ENCODE peak calls at places on chromosomes 13 and 19, in ten cellular contexts. One of them, this sample, is unnamed.

GRCh38 chr13:44698076-44698475 is 121.9 kb upstream of the TSC22D1 start:
- DNase-seq in gastrocnemius medialis: no peak
- DNase-seq in lung: no peak
- DNase-seq in AG04450: no peak
- DNase-seq in neuronal stem cell: peak
- DNase-seq in colonic mucosa: no peak
- DNase-seq in kidney: no peak
- DNase-seq in tibial nerve: no peak
- DNase-seq in aorta: no peak
- DNase-seq in MM.1S: no peak
- DNase-seq in this sample: peak

GRCh38 chr13:99617474-99618255 is 116.4 kb downstream of the TM9SF2 start:
- DNase-seq in gastrocnemius medialis: peak
- DNase-seq in lung: no peak
- DNase-seq in AG04450: no peak
- DNase-seq in neuronal stem cell: peak
- DNase-seq in colonic mucosa: peak
- DNase-seq in kidney: no peak
- DNase-seq in tibial nerve: peak
- DNase-seq in aorta: peak
- DNase-seq in MM.1S: no peak
- DNase-seq in this sample: no peak

GRCh38 chr13:90534617-90535340 is 812.7 kb upstream of the MIR17HG start:
- DNase-seq in gastrocnemius medialis: no peak
- DNase-seq in lung: no peak
- DNase-seq in AG04450: no peak
- DNase-seq in neuronal stem cell: no peak
- DNase-seq in colonic mucosa: no peak
- DNase-seq in kidney: no peak
- DNase-seq in tibial nerve: no peak
- DNase-seq in aorta: no peak
- DNase-seq in MM.1S: no peak
- DNase-seq in this sample: no peak

GRCh38 chr19:8451885-8452284 is 7.1 kb downstream of the HNRNPM start:
- DNase-seq in gastrocnemius medialis: no peak
- DNase-seq in lung: no peak
- DNase-seq in AG04450: no peak
- DNase-seq in neuronal stem cell: no peak
- DNase-seq in colonic mucosa: no peak
- DNase-seq in kidney: no peak
- DNase-seq in tibial nerve: no peak
- DNase-seq in aorta: peak
- DNase-seq in MM.1S: no peak
- DNase-seq in this sample: no peak

GRCh38 chr19:43444531-43445340 is 20.7 kb downstream of the LYPD3 start:
- DNase-seq in gastrocnemius medialis: no peak
- DNase-seq in lung: no peak
- DNase-seq in AG04450: no peak
- DNase-seq in neuronal stem cell: no peak
- DNase-seq in colonic mucosa: no peak
- DNase-seq in kidney: peak
- DNase-seq in tibial nerve: no peak
- DNase-seq in aorta: no peak
- DNase-seq in MM.1S: no peak
- DNase-seq in this sample: no peak

GRCh38 chr19:45477713-45478453 is 10.1 kb downstream of the FOSB start:
- DNase-seq in gastrocnemius medialis: no peak
- DNase-seq in lung: no peak
- DNase-seq in AG04450: no peak
- DNase-seq in neuronal stem cell: no peak
- DNase-seq in colonic mucosa: no peak
- DNase-seq in kidney: no peak
- DNase-seq in tibial nerve: no peak
- DNase-seq in aorta: no peak
- DNase-seq in MM.1S: no peak
- DNase-seq in this sample: no peak

GRCh38 chr19:47363758-47364529 is 14.8 kb downstream of the DHX34 start:
- DNase-seq in gastrocnemius medialis: no peak
- DNase-seq in lung: no peak
- DNase-seq in AG04450: no peak
- DNase-seq in neuronal stem cell: no peak
- DNase-seq in colonic mucosa: no peak
- DNase-seq in kidney: no peak
- DNase-seq in tibial nerve: no peak
- DNase-seq in aorta: no peak
- DNase-seq in MM.1S: no peak
- DNase-seq in this sample: no peak

GRCh38 chr13:38686635-38687245 is at the start of gene FREM2:
- DNase-seq in gastrocnemius medialis: peak
- DNase-seq in lung: peak
- DNase-seq in AG04450: no peak
- DNase-seq in neuronal stem cell: peak
- DNase-seq in colonic mucosa: peak
- DNase-seq in kidney: peak
- DNase-seq in tibial nerve: no peak
- DNase-seq in aorta: no peak
- DNase-seq in MM.1S: peak
- DNase-seq in this sample: no peak

DNA sequence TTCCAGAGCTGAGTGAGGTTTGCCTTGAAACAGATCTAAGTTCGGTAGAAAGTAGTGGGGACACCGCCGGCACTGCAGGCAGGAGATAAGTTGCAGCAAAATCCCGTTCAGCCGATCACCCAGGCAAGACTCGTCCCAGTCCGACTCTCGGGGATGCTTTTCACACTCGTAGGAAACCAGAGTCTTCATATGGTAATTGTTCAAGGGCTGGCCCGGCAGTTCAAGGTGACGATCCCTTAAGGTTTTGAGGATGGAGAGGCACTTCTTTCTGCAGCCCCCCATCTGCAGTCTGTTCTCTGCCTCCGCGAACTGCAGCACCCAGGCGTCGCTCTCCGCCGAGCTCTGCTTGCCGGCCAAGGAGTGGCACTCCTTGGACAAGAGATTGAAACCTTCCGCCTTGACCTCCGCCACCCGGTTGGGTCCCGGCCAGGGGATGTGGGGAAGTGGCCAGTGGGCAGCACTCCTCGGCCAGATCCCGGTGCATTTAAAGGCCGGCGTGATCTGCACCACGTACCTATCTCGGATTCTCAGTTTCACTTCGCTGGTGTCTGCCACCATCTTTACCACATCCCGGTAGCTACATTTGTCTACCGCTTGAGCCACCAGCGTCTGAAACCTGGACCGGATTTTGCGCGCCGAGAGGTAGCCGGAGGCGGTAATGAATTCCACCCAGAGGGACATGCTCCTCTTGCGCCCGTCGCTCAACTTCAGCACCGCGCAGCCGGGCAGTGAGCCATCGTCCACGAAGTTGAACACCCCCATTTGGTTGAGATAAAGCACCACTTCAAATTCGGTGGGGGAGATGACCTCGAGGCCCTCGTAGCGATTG is 1.1 kb downstream of the MAB21L1 start:
- DNase-seq in gastrocnemius medialis: peak
- DNase-seq in lung: no peak
- DNase-seq in AG04450: no peak
- DNase-seq in neuronal stem cell: peak
- DNase-seq in colonic mucosa: peak
- DNase-seq in kidney: peak
- DNase-seq in tibial nerve: peak
- DNase-seq in aorta: peak
- DNase-seq in MM.1S: peak
- DNase-seq in this sample: peak
- H3K27ac ChIP-seq in gastrocnemius medialis: peak
- H3K27ac ChIP-seq in lung: no peak
- H3K27ac ChIP-seq in AG04450: no peak
- H3K27ac ChIP-seq in neuronal stem cell: no peak
- H3K27ac ChIP-seq in colonic mucosa: no peak
- H3K27ac ChIP-seq in kidney: no peak
- H3K27ac ChIP-seq in tibial nerve: peak
- H3K27ac ChIP-seq in aorta: no peak
- H3K27ac ChIP-seq in MM.1S: no peak
- H3K27ac ChIP-seq in this sample: no peak

DNA sequence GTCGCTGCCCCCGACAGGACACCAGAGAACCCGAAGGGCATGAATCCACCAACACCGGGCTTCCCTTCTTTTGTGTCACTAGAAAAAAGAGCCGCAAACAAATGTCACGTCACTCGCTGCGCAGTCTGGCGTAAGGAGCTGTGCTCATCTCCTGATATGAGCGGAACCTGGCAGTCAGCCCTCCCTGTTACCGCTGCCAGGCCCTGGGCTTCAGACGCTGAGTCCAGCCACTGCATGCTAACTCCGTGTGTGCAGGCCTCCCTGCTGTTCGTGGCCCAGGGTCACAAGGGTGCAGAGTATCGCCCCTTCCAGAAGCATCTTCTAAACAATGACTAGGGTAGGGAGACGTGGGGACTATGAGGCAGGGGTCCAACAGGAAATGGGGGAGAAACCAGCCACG is 71.3 kb downstream of the SLC7A1 start:
- DNase-seq in gastrocnemius medialis: no peak
- DNase-seq in lung: no peak
- DNase-seq in AG04450: no peak
- DNase-seq in neuronal stem cell: no peak
- DNase-seq in colonic mucosa: no peak
- DNase-seq in kidney: no peak
- DNase-seq in tibial nerve: no peak
- DNase-seq in aorta: peak
- DNase-seq in MM.1S: no peak
- DNase-seq in this sample: no peak
- H3K27ac ChIP-seq in gastrocnemius medialis: no peak
- H3K27ac ChIP-seq in lung: no peak
- H3K27ac ChIP-seq in AG04450: no peak
- H3K27ac ChIP-seq in neuronal stem cell: no peak
- H3K27ac ChIP-seq in colonic mucosa: no peak
- H3K27ac ChIP-seq in kidney: no peak
- H3K27ac ChIP-seq in tibial nerve: peak
- H3K27ac ChIP-seq in aorta: no peak
- H3K27ac ChIP-seq in MM.1S: no peak
- H3K27ac ChIP-seq in this sample: no peak

GRCh38 chr19:3969435-3970312 is 1.2 kb downstream of the DAPK3 start:
- DNase-seq in gastrocnemius medialis: peak
- DNase-seq in lung: no peak
- DNase-seq in AG04450: peak
- DNase-seq in neuronal stem cell: peak
- DNase-seq in colonic mucosa: no peak
- DNase-seq in kidney: no peak
- DNase-seq in tibial nerve: no peak
- DNase-seq in aorta: peak
- DNase-seq in MM.1S: peak
- DNase-seq in this sample: no peak
- H3K27ac ChIP-seq in gastrocnemius medialis: peak
- H3K27ac ChIP-seq in lung: peak
- H3K27ac ChIP-seq in AG04450: peak
- H3K27ac ChIP-seq in neuronal stem cell: peak
- H3K27ac ChIP-seq in colonic mucosa: peak
- H3K27ac ChIP-seq in kidney: peak
- H3K27ac ChIP-seq in tibial nerve: peak
- H3K27ac ChIP-seq in aorta: peak
- H3K27ac ChIP-seq in MM.1S: no peak
- H3K27ac ChIP-seq in this sample: peak

GRCh38 chr19:31759359-31759758 is 410.1 kb upstream of the TSHZ3 start:
- DNase-seq in gastrocnemius medialis: no peak
- DNase-seq in lung: no peak
- DNase-seq in AG04450: no peak
- DNase-seq in neuronal stem cell: no peak
- DNase-seq in colonic mucosa: no peak
- DNase-seq in kidney: no peak
- DNase-seq in tibial nerve: no peak
- DNase-seq in aorta: no peak
- DNase-seq in MM.1S: no peak
- DNase-seq in this sample: no peak
- H3K27ac ChIP-seq in gastrocnemius medialis: no peak
- H3K27ac ChIP-seq in lung: no peak
- H3K27ac ChIP-seq in AG04450: no peak
- H3K27ac ChIP-seq in neuronal stem cell: no peak
- H3K27ac ChIP-seq in colonic mucosa: no peak
- H3K27ac ChIP-seq in kidney: no peak
- H3K27ac ChIP-seq in tibial nerve: no peak
- H3K27ac ChIP-seq in aorta: no peak
- H3K27ac ChIP-seq in MM.1S: no peak
- H3K27ac ChIP-seq in this sample: no peak

GRCh38 chr13:86920960-86921359 is 750.2 kb upstream of the SLITRK5 start:
- DNase-seq in gastrocnemius medialis: no peak
- DNase-seq in lung: no peak
- DNase-seq in AG04450: no peak
- DNase-seq in neuronal stem cell: no peak
- DNase-seq in colonic mucosa: no peak
- DNase-seq in kidney: no peak
- DNase-seq in tibial nerve: no peak
- DNase-seq in aorta: no peak
- DNase-seq in MM.1S: no peak
- DNase-seq in this sample: no peak
- H3K27ac ChIP-seq in gastrocnemius medialis: no peak
- H3K27ac ChIP-seq in lung: no peak
- H3K27ac ChIP-seq in AG04450: no peak
- H3K27ac ChIP-seq in neuronal stem cell: no peak
- H3K27ac ChIP-seq in colonic mucosa: no peak
- H3K27ac ChIP-seq in kidney: no peak
- H3K27ac ChIP-seq in tibial nerve: no peak
- H3K27ac ChIP-seq in aorta: no peak
- H3K27ac ChIP-seq in MM.1S: no peak
- H3K27ac ChIP-seq in this sample: no peak

DNA sequence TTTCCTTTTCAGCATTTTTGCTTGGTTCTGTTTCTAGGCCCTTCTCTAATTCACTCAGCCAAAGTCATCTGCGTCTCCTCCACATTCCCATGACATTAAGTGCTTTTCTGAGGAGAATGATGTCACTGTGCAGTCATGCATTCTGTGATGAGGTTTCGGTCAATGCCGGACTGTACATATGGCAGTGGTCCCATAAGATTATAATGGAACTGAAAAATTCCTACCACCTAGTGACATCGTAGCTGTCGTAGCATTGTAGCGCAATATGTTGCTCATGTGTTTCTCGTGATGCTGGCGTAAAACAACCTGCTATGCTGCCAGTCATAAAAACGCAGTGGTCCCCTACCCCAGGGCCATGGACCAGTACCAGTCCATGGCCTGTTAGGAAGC is 63.4 kb upstream of the TNFRSF19 start:
- DNase-seq in gastrocnemius medialis: no peak
- DNase-seq in lung: no peak
- DNase-seq in AG04450: peak
- DNase-seq in neuronal stem cell: no peak
- DNase-seq in colonic mucosa: no peak
- DNase-seq in kidney: no peak
- DNase-seq in tibial nerve: no peak
- DNase-seq in aorta: no peak
- DNase-seq in MM.1S: no peak
- DNase-seq in this sample: no peak
- H3K27ac ChIP-seq in gastrocnemius medialis: no peak
- H3K27ac ChIP-seq in lung: no peak
- H3K27ac ChIP-seq in AG04450: peak
- H3K27ac ChIP-seq in neuronal stem cell: no peak
- H3K27ac ChIP-seq in colonic mucosa: no peak
- H3K27ac ChIP-seq in kidney: no peak
- H3K27ac ChIP-seq in tibial nerve: no peak
- H3K27ac ChIP-seq in aorta: no peak
- H3K27ac ChIP-seq in MM.1S: no peak
- H3K27ac ChIP-seq in this sample: no peak

DNA sequence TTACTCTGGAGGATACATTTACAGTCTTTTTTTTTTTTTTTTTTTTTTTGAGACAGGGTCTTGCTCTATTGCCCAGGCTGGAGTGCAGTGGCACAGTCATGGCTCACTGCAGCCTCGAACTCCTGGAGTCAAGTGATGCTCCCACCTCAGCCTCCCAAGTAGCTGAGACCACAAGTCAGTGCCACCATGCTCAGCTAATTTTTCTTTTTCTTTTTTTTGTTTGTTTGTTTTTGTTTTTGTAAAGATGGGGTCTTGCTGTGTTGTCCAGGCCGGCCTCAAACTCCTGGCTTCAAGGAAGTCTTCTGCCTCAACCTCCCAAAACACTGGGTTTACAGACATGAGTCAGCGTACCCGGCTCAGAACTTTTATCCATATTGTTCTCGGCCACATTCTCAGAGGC is 64.5 kb downstream of the INSR start:
- DNase-seq in gastrocnemius medialis: no peak
- DNase-seq in lung: no peak
- DNase-seq in AG04450: no peak
- DNase-seq in neuronal stem cell: no peak
- DNase-seq in colonic mucosa: no peak
- DNase-seq in kidney: no peak
- DNase-seq in tibial nerve: no peak
- DNase-seq in aorta: no peak
- DNase-seq in MM.1S: no peak
- DNase-seq in this sample: no peak
- H3K27ac ChIP-seq in gastrocnemius medialis: no peak
- H3K27ac ChIP-seq in lung: no peak
- H3K27ac ChIP-seq in AG04450: no peak
- H3K27ac ChIP-seq in neuronal stem cell: no peak
- H3K27ac ChIP-seq in colonic mucosa: no peak
- H3K27ac ChIP-seq in kidney: no peak
- H3K27ac ChIP-seq in tibial nerve: peak
- H3K27ac ChIP-seq in aorta: no peak
- H3K27ac ChIP-seq in MM.1S: no peak
- H3K27ac ChIP-seq in this sample: no peak

This sample was measured in substantia nigra.